ENCODE peak calls at places on chromosomes 4 and X, in six cellular contexts. One of them, this sample, is unnamed.

GRCh38 chr4:75821966-75822365 is 80.3 kb downstream of the PPEF2 start:
- DNase-seq in colonic mucosa: no peak
- DNase-seq in nephron progenitor cell: no peak
- DNase-seq in mucosa of descending colon: no peak
- DNase-seq in heart right ventricle: no peak
- DNase-seq in progenitor cell of endocrine pancreas: no peak
- DNase-seq in this sample: no peak

GRCh38 chr4:169410839-169411770 is 140.3 kb upstream of the SH3RF1 start:
- DNase-seq in colonic mucosa: peak
- DNase-seq in progenitor cell of endocrine pancreas: no peak
- DNase-seq in mucosa of descending colon: no peak
- DNase-seq in nephron progenitor cell: peak
- DNase-seq in heart right ventricle: no peak
- DNase-seq in this sample: peak

GRCh38 chr4:145482209-145483021 is 762 bp downstream of the SMAD1 start:
- DNase-seq in colonic mucosa: peak
- DNase-seq in mucosa of descending colon: peak
- DNase-seq in heart right ventricle: peak
- DNase-seq in nephron progenitor cell: peak
- DNase-seq in progenitor cell of endocrine pancreas: peak
- DNase-seq in this sample: no peak

GRCh38 chrX:151825927-151826471 is 86.7 kb upstream of the MAGEA4 start:
- DNase-seq in heart right ventricle: no peak
- DNase-seq in progenitor cell of endocrine pancreas: no peak
- DNase-seq in nephron progenitor cell: no peak
- DNase-seq in colonic mucosa: no peak
- DNase-seq in mucosa of descending colon: no peak
- DNase-seq in this sample: peak

GRCh38 chr4:102639602-102640001 is 121.2 kb downstream of the MANBA start:
- DNase-seq in colonic mucosa: no peak
- DNase-seq in progenitor cell of endocrine pancreas: no peak
- DNase-seq in heart right ventricle: no peak
- DNase-seq in nephron progenitor cell: no peak
- DNase-seq in mucosa of descending colon: no peak
- DNase-seq in this sample: no peak

GRCh38 chr4:175051974-175052373 is 133.8 kb downstream of the ADAM29 start:
- DNase-seq in nephron progenitor cell: no peak
- DNase-seq in mucosa of descending colon: no peak
- DNase-seq in progenitor cell of endocrine pancreas: no peak
- DNase-seq in colonic mucosa: no peak
- DNase-seq in heart right ventricle: no peak
- DNase-seq in this sample: no peak

GRCh38 chrX:41734530-41734929 is 10.5 kb downstream of the GPR82 start:
- DNase-seq in colonic mucosa: no peak
- DNase-seq in progenitor cell of endocrine pancreas: no peak
- DNase-seq in nephron progenitor cell: no peak
- DNase-seq in mucosa of descending colon: no peak
- DNase-seq in heart right ventricle: no peak
- DNase-seq in this sample: no peak

GRCh38 chr4:115433501-115433900 is 320.1 kb upstream of the NDST4 start:
- DNase-seq in progenitor cell of endocrine pancreas: no peak
- DNase-seq in nephron progenitor cell: no peak
- DNase-seq in colonic mucosa: no peak
- DNase-seq in mucosa of descending colon: no peak
- DNase-seq in heart right ventricle: no peak
- DNase-seq in this sample: no peak

GRCh38 chrX:141405878-141406492 is 163.7 kb upstream of the SPANXC start:
- DNase-seq in colonic mucosa: no peak
- DNase-seq in mucosa of descending colon: no peak
- DNase-seq in progenitor cell of endocrine pancreas: no peak
- DNase-seq in nephron progenitor cell: no peak
- DNase-seq in heart right ventricle: no peak
- DNase-seq in this sample: peak

GRCh38 chr4:98873059-98873458 is 55.9 kb downstream of the EIF4E start:
- DNase-seq in mucosa of descending colon: no peak
- DNase-seq in progenitor cell of endocrine pancreas: no peak
- DNase-seq in colonic mucosa: no peak
- DNase-seq in heart right ventricle: no peak
- DNase-seq in nephron progenitor cell: no peak
- DNase-seq in this sample: no peak

GRCh38 chrX:154800508-154801207 is 4.6 kb downstream of the MPP1 start:
- DNase-seq in nephron progenitor cell: no peak
- DNase-seq in mucosa of descending colon: no peak
- DNase-seq in colonic mucosa: no peak
- DNase-seq in progenitor cell of endocrine pancreas: no peak
- DNase-seq in heart right ventricle: no peak
- DNase-seq in this sample: no peak

GRCh38 chr4:70842761-70843435 is 3.2 kb upstream of the GRSF1 start:
- DNase-seq in nephron progenitor cell: no peak
- DNase-seq in heart right ventricle: no peak
- DNase-seq in colonic mucosa: no peak
- DNase-seq in mucosa of descending colon: no peak
- DNase-seq in progenitor cell of endocrine pancreas: no peak
- DNase-seq in this sample: no peak

GRCh38 chr4:70838400-70838971 is 1.2 kb downstream of the GRSF1 start:
- DNase-seq in colonic mucosa: no peak
- DNase-seq in mucosa of descending colon: no peak
- DNase-seq in heart right ventricle: no peak
- DNase-seq in progenitor cell of endocrine pancreas: no peak
- DNase-seq in nephron progenitor cell: no peak
- DNase-seq in this sample: no peak

GRCh38 chr4:70838972-70839536 is 636 bp downstream of the GRSF1 start:
- DNase-seq in heart right ventricle: peak
- DNase-seq in progenitor cell of endocrine pancreas: peak
- DNase-seq in nephron progenitor cell: peak
- DNase-seq in mucosa of descending colon: peak
- DNase-seq in colonic mucosa: peak
- DNase-seq in this sample: no peak

GRCh38 chr4:70841951-70842350 is 2.3 kb upstream of the GRSF1 start:
- DNase-seq in progenitor cell of endocrine pancreas: no peak
- DNase-seq in heart right ventricle: no peak
- DNase-seq in nephron progenitor cell: no peak
- DNase-seq in mucosa of descending colon: no peak
- DNase-seq in colonic mucosa: no peak
- DNase-seq in this sample: no peak

DNA sequence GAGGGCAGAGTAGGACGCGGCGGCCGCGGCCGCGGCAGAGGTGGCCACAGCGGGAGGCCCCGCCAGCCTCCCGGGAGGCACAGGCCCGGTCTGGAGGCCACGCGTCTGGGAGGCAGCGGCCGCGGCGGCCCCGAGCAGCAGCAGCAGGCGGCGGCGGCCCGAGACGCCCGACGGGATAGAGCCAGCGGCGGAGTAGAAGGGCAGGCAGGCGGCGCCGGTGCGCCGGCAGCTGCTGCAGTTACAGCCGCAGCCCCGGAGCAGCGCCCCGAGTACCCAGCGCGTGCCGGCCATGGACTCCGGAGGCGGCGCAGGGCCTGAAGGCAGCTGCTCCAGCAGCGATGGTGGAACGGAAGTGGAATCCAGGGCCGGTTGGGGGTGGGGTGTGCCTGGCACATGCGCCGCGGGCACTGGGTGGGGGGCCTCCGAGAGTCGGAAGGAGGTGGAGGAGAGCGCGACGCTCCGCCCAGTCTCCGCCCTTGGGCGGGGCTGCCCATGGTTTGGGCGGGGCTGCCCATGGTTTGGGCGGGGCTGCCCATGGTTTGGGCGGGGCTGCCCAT is at the start of gene GRSF1:
- DNase-seq in colonic mucosa: peak
- DNase-seq in heart right ventricle: peak
- DNase-seq in nephron progenitor cell: peak
- DNase-seq in mucosa of descending colon: peak
- DNase-seq in progenitor cell of endocrine pancreas: peak
- DNase-seq in this sample: peak
- TF ChIP-seq CTCF in colonic mucosa: no peak
- TF ChIP-seq CTCF in heart right ventricle: no peak
- TF ChIP-seq CTCF in nephron progenitor cell: no peak
- TF ChIP-seq CTCF in mucosa of descending colon: no peak
- TF ChIP-seq CTCF in progenitor cell of endocrine pancreas: no peak
- TF ChIP-seq CTCF in this sample: no peak

DNA sequence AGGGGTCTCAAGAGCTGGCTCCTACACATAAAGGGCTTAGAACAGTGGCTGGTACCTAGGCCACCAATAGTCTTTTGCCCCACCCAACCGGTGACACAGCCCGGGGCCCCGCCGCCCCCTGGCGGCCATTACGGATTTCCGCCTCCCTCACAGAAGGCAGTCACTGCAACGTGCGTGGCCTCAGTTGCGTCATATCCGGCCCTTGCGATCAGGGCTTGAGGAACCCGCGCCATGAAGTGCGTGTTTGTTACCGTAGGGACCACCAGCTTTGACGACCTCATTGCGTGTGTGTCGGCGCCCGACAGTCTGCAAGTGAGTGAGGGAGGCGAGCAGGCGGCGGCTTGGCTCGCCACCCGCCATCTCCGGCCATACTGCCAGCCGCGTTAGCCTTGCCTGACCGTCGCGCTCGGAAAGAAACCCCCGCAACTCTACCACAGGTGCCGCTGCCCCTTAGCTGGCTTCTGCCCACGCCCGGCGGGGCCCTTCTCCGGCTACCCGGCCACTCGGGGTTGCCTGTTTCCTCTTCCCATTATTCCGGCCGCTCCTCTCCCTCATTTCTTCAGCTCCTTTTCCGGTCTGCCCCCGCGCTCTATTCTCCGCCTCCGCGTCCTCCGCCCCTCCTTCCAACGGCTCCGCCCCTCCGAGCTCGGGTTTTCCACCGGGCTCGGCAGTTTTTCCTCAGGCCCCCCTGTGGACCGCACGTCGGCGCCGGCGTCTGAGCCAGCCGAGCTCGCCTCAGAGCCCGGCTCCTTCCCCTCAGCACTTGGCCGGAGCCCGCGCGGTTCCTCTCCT is at the start of gene ALG13:
- DNase-seq in progenitor cell of endocrine pancreas: peak
- DNase-seq in nephron progenitor cell: peak
- DNase-seq in heart right ventricle: peak
- DNase-seq in colonic mucosa: peak
- DNase-seq in mucosa of descending colon: peak
- DNase-seq in this sample: peak
- TF ChIP-seq CTCF in progenitor cell of endocrine pancreas: peak
- TF ChIP-seq CTCF in nephron progenitor cell: peak
- TF ChIP-seq CTCF in heart right ventricle: peak
- TF ChIP-seq CTCF in colonic mucosa: peak
- TF ChIP-seq CTCF in mucosa of descending colon: no peak
- TF ChIP-seq CTCF in this sample: peak

GRCh38 chr4:185019451-185020292 is 1.4 kb downstream of the HELT start:
- DNase-seq in heart right ventricle: no peak
- DNase-seq in nephron progenitor cell: peak
- DNase-seq in mucosa of descending colon: no peak
- DNase-seq in colonic mucosa: peak
- DNase-seq in progenitor cell of endocrine pancreas: no peak
- DNase-seq in this sample: no peak
- TF ChIP-seq CTCF in heart right ventricle: no peak
- TF ChIP-seq CTCF in nephron progenitor cell: no peak
- TF ChIP-seq CTCF in mucosa of descending colon: no peak
- TF ChIP-seq CTCF in colonic mucosa: no peak
- TF ChIP-seq CTCF in progenitor cell of endocrine pancreas: no peak
- TF ChIP-seq CTCF in this sample: no peak

GRCh38 chrX:136198678-136199243 is 51.4 kb downstream of the FHL1 start:
- DNase-seq in colonic mucosa: no peak
- DNase-seq in mucosa of descending colon: no peak
- DNase-seq in progenitor cell of endocrine pancreas: no peak
- DNase-seq in nephron progenitor cell: no peak
- DNase-seq in heart right ventricle: no peak
- DNase-seq in this sample: no peak

GRCh38 chrX:136202889-136203288 is 48.3 kb downstream of the MAP7D3 start:
- DNase-seq in heart right ventricle: no peak
- DNase-seq in colonic mucosa: no peak
- DNase-seq in progenitor cell of endocrine pancreas: no peak
- DNase-seq in nephron progenitor cell: no peak
- DNase-seq in mucosa of descending colon: no peak
- DNase-seq in this sample: peak

GRCh38 chrX:136201601-136202000 is 49.6 kb downstream of the MAP7D3 start:
- DNase-seq in progenitor cell of endocrine pancreas: no peak
- DNase-seq in mucosa of descending colon: no peak
- DNase-seq in heart right ventricle: no peak
- DNase-seq in colonic mucosa: no peak
- DNase-seq in nephron progenitor cell: no peak
- DNase-seq in this sample: no peak

GRCh38 chrX:136199365-136199764 is 51.8 kb downstream of the MAP7D3 start:
- DNase-seq in colonic mucosa: no peak
- DNase-seq in heart right ventricle: no peak
- DNase-seq in progenitor cell of endocrine pancreas: no peak
- DNase-seq in nephron progenitor cell: no peak
- DNase-seq in mucosa of descending colon: no peak
- DNase-seq in this sample: no peak

GRCh38 chrX:136200466-136200865 is 50.7 kb downstream of the MAP7D3 start:
- DNase-seq in mucosa of descending colon: no peak
- DNase-seq in progenitor cell of endocrine pancreas: no peak
- DNase-seq in nephron progenitor cell: no peak
- DNase-seq in heart right ventricle: no peak
- DNase-seq in colonic mucosa: no peak
- DNase-seq in this sample: no peak
- TF ChIP-seq CTCF in mucosa of descending colon: no peak
- TF ChIP-seq CTCF in progenitor cell of endocrine pancreas: no peak
- TF ChIP-seq CTCF in nephron progenitor cell: no peak
- TF ChIP-seq CTCF in heart right ventricle: peak
- TF ChIP-seq CTCF in colonic mucosa: peak
- TF ChIP-seq CTCF in this sample: peak

GRCh38 chr4:41645716-41646115 is 102.8 kb downstream of the PHOX2B start:
- DNase-seq in colonic mucosa: no peak
- DNase-seq in nephron progenitor cell: no peak
- DNase-seq in mucosa of descending colon: no peak
- DNase-seq in progenitor cell of endocrine pancreas: no peak
- DNase-seq in heart right ventricle: no peak
- DNase-seq in this sample: no peak

GRCh38 chr4:41647368-41647767 is 101.2 kb downstream of the PHOX2B start:
- DNase-seq in progenitor cell of endocrine pancreas: no peak
- DNase-seq in heart right ventricle: no peak
- DNase-seq in colonic mucosa: no peak
- DNase-seq in mucosa of descending colon: no peak
- DNase-seq in nephron progenitor cell: no peak
- DNase-seq in this sample: no peak

GRCh38 chr4:41646862-41647261 is 101.7 kb downstream of the PHOX2B start:
- DNase-seq in mucosa of descending colon: no peak
- DNase-seq in nephron progenitor cell: no peak
- DNase-seq in colonic mucosa: no peak
- DNase-seq in heart right ventricle: no peak
- DNase-seq in progenitor cell of endocrine pancreas: no peak
- DNase-seq in this sample: no peak

GRCh38 chr4:41644915-41645295 is 103.6 kb downstream of the PHOX2B start:
- DNase-seq in heart right ventricle: no peak
- DNase-seq in progenitor cell of endocrine pancreas: no peak
- DNase-seq in colonic mucosa: no peak
- DNase-seq in nephron progenitor cell: no peak
- DNase-seq in mucosa of descending colon: no peak
- DNase-seq in this sample: no peak

DNA sequence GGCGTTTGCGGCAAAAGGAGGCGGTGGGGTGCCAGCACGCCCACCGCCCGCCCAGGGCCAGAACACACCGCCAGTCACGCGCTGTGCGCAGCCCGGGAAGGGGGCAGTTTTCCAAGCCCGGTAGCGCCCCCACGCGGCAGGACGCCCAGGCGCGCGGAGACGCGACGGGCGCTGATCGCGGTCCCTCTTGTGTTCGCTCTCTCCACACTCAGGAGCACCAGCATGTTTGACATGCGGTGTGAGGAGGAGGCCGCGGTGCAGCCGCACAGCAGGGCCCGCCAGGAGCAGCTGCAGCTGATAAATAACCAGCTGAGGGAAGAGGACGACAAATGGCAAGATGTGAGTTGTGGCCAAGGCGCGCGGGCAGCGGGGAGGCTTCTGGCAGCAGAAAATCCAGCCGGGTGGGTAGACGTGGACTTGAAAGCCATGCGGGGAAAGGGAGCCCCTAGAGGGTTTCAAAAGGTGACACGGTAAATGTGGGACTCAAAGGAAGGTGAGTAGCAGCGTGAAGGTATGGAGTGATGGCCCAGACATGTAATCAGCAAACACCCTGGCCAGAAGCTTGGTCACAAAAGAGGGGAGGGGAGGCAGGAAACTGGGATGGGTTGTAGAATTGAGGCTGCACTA is 104.1 kb downstream of the PHOX2B start:
- DNase-seq in nephron progenitor cell: peak
- DNase-seq in progenitor cell of endocrine pancreas: peak
- DNase-seq in mucosa of descending colon: peak
- DNase-seq in heart right ventricle: peak
- DNase-seq in colonic mucosa: peak
- DNase-seq in this sample: no peak
- TF ChIP-seq CTCF in nephron progenitor cell: peak
- TF ChIP-seq CTCF in progenitor cell of endocrine pancreas: peak
- TF ChIP-seq CTCF in mucosa of descending colon: peak
- TF ChIP-seq CTCF in heart right ventricle: peak
- TF ChIP-seq CTCF in colonic mucosa: peak
- TF ChIP-seq CTCF in this sample: peak

This sample was measured in BJ.